ENCODE peak calls at places on chromosomes 7 and 10, in nine cellular contexts. K is effector memory CD8-positive, alpha-beta T cell; I is NCI-H1092; Y is kidney glomerular epithelial cell; F is erythroblast; E is SK-N-SH; X is substantia nigra; R is activated B cell treated with CpG ODN at 0.5 μM for 24 hours; Q is Karpas-422. V is an unnamed sample.

GRCh38 chr10:132493246-132493755 is 44.3 kb upstream of the INPP5A start:
- DNase-seq in K (no peak), I (no peak), Y (no peak), F (no peak), E (no peak), X (no peak), R (no peak), Q (no peak), V (no peak)

GRCh38 chr7:151715661-151716338 is 161.1 kb downstream of the PRKAG2 start:
- DNase-seq in K (no peak), I (no peak), Y (no peak), F (no peak), E (no peak), X (no peak), R (no peak), Q (peak; percentile 59), V (no peak)

GRCh38 chr10:96740579-96741281 is 20.4 kb upstream of the PIK3AP1 start:
- DNase-seq in K (no peak), I (no peak), Y (no peak), F (no peak), E (no peak), X (peak; percentile 59), R (peak; percentile 46), Q (peak; percentile 64), V (peak; percentile 87)

GRCh38 chr10:97781541-97782331 is 9.9 kb upstream of the SFRP5 start:
- DNase-seq in K (no peak), I (no peak), Y (no peak), F (no peak), E (peak; percentile 57), X (no peak), R (no peak), Q (no peak), V (no peak)

GRCh38 chr7:104695563-104695962 is 318.4 kb upstream of the KMT2E start:
- DNase-seq in K (no peak), I (no peak), Y (no peak), F (no peak), E (no peak), X (no peak), R (no peak), Q (no peak), V (no peak)

GRCh38 chr7:114652041-114652440 is 237.4 kb downstream of the FOXP2 start:
- DNase-seq in K (no peak), I (peak; percentile 33), Y (no peak), F (no peak), E (no peak), X (no peak), R (no peak), Q (no peak), V (no peak)

GRCh38 chr10:93261089-93261488 is 187.4 kb downstream of the CYP26A1 start:
- DNase-seq in K (no peak), I (no peak), Y (no peak), F (no peak), E (no peak), X (no peak), R (no peak), Q (no peak), V (no peak)

GRCh38 chr10:17993361-17993760 is 41.6 kb downstream of the SLC39A12 start:
- DNase-seq in K (no peak), I (no peak), Y (no peak), F (no peak), E (no peak), X (no peak), R (no peak), Q (no peak), V (no peak)

GRCh38 chr7:100642534-100642907 is 1.2 kb upstream of the TFR2 start:
- DNase-seq in K (no peak), I (no peak), Y (no peak), F (peak; percentile 89), E (peak; percentile 75), X (no peak), R (peak; percentile 34), Q (peak; percentile 93), V (no peak)

GRCh38 chr10:101014230-101014884 is 14.7 kb downstream of the LZTS2 start:
- DNase-seq in K (peak; percentile 73), I (no peak), Y (peak; percentile 55), F (peak; percentile 79), E (peak; percentile 85), X (peak; percentile 75), R (peak; percentile 70), Q (peak; percentile 91), V (peak; percentile 96)

GRCh38 chr10:94293344-94293743 is 69.4 kb downstream of the NOC3L start:
- DNase-seq in K (no peak), I (no peak), Y (no peak), F (no peak), E (no peak), X (no peak), R (no peak), Q (no peak), V (peak; percentile 54)

GRCh38 chr7:41339913-41340676 is 362.8 kb downstream of the INHBA start:
- DNase-seq in K (no peak), I (no peak), Y (no peak), F (no peak), E (no peak), X (no peak), R (no peak), Q (no peak), V (no peak)

GRCh38 chr10:119849031-119849789 is 23.4 kb downstream of the MCMBP start:
- DNase-seq in K (no peak), I (no peak), Y (peak; percentile 73), F (no peak), E (no peak), X (no peak), R (no peak), Q (no peak), V (no peak)

GRCh38 chr10:71966046-71967004 is 2.1 kb downstream of the CHST3 start:
- DNase-seq in K (no peak), I (no peak), Y (peak; percentile 72), F (no peak), E (no peak), X (no peak), R (no peak), Q (no peak), V (no peak)

GRCh38 chr7:33979807-33980355 is 74.5 kb downstream of the BMPER start:
- DNase-seq in K (no peak), I (no peak), Y (peak; percentile 83), F (no peak), E (no peak), X (no peak), R (no peak), Q (no peak), V (no peak)

GRCh38 chr10:60878224-60878623 is 65.8 kb downstream of the RHOBTB1 start:
- DNase-seq in K (no peak), I (no peak), Y (no peak), F (no peak), E (no peak), X (no peak), R (no peak), Q (no peak), V (no peak)

GRCh38 chr7:103037476-103037822 is 37.1 kb downstream of the FBXL13 start:
- DNase-seq in K (no peak), I (no peak), Y (no peak), F (no peak), E (no peak), X (no peak), R (no peak), Q (no peak), V (no peak)

GRCh38 chr7:131327626-131328386 is at the start of gene MKLN1:
- DNase-seq in K (peak; percentile 84), I (peak; percentile 81), Y (peak; percentile 80), F (peak; percentile 97), E (peak; percentile 99), X (peak; percentile 86), R (peak; percentile 85), Q (peak; percentile 95), V (peak; percentile 97)

GRCh38 chr10:31288001-31288400 is 31.0 kb upstream of the ZEB1 start:
- DNase-seq in K (no peak), I (no peak), Y (no peak), F (no peak), E (no peak), X (no peak), R (no peak), Q (no peak), V (no peak)

GRCh38 chr10:3331680-3332230 is 159.2 kb upstream of the PITRM1 start:
- DNase-seq in K (no peak), I (no peak), Y (no peak), F (no peak), E (no peak), X (no peak), R (no peak), Q (no peak), V (no peak)

GRCh38 chr10:14374745-14375445 is 44.2 kb upstream of the FRMD4A start:
- DNase-seq in K (no peak), I (no peak), Y (no peak), F (no peak), E (no peak), X (no peak), R (no peak), Q (no peak), V (no peak)

GRCh38 chr10:42691361-42692120 is 53.2 kb upstream of the ZNF33B start:
- DNase-seq in K (no peak), I (peak; percentile 87), Y (no peak), F (no peak), E (peak; percentile 83), X (no peak), R (no peak), Q (no peak), V (no peak)

GRCh38 chr10:13776861-13777301 is 190.1 kb downstream of the PRPF18 start:
- DNase-seq in K (no peak), I (no peak), Y (peak; percentile 13), F (no peak), E (no peak), X (no peak), R (no peak), Q (peak; percentile 49), V (no peak)

GRCh38 chr10:11895108-11895466 is 71.9 kb downstream of the PROSER2 start:
- DNase-seq in K (no peak), I (no peak), Y (no peak), F (no peak), E (no peak), X (no peak), R (no peak), Q (no peak), V (no peak)

GRCh38 chr10:73771722-73772279 is 10.0 kb upstream of the CHCHD1 start:
- DNase-seq in K (peak; percentile 73), I (peak; percentile 17), Y (no peak), F (peak; percentile 88), E (no peak), X (no peak), R (peak; percentile 27), Q (peak; percentile 90), V (peak; percentile 94)

GRCh38 chr10:49076741-49077521 is 38.4 kb downstream of the VSTM4 start:
- DNase-seq in K (no peak), I (no peak), Y (no peak), F (no peak), E (no peak), X (no peak), R (no peak), Q (no peak), V (no peak)